ENCODE peak calls at places on chromosomes 11 and 22, in four cellular contexts. S is RWPE2, I is astrocyte, U is ovary. D is an unnamed sample. For H3K36me3, the result is how much of the 10 kb centered on the place peaks cover.

GRCh38 chr11:26268980-26269660 is 62.8 kb upstream of the ANO3 start:
- DNase-seq in S (no peak), I (no peak), U (no peak), D (no peak)

GRCh38 chr22:45508814-45509213 is 6.1 kb downstream of the FBLN1 start:
- DNase-seq in S (no peak), I (no peak), U (no peak), D (no peak)

GRCh38 chr11:69418576-69419296 is 62.7 kb upstream of the LINC01488 start:
- DNase-seq in S (peak), I (no peak), U (no peak), D (no peak)

GRCh38 chr11:68974421-68975194 is 6.2 kb downstream of the MRGPRD start:
- DNase-seq in S (no peak), I (no peak), U (no peak), D (no peak)

GRCh38 chr11:105903113-105903512 is 118.9 kb downstream of the MSANTD4 start:
- DNase-seq in S (no peak), I (peak), U (no peak), D (no peak)

GRCh38 chr22:41517172-41518047 is 26.9 kb downstream of the POLR3H start:
- DNase-seq in S (no peak), I (no peak), U (peak), D (no peak)

GRCh38 chr11:1052133-1053011 is 15.9 kb upstream of the MUC6 start:
- DNase-seq in S (peak), I (no peak), U (peak), D (no peak)

GRCh38 chr22:23581252-23581634 is 1.2 kb upstream of the IGLL1 start:
- DNase-seq in S (no peak), I (no peak), U (no peak), D (no peak)

GRCh38 chr22:40733919-40734318 is 54.6 kb downstream of the MCHR1 start:
- DNase-seq in S (no peak), I (no peak), U (no peak), D (no peak)

DNA sequence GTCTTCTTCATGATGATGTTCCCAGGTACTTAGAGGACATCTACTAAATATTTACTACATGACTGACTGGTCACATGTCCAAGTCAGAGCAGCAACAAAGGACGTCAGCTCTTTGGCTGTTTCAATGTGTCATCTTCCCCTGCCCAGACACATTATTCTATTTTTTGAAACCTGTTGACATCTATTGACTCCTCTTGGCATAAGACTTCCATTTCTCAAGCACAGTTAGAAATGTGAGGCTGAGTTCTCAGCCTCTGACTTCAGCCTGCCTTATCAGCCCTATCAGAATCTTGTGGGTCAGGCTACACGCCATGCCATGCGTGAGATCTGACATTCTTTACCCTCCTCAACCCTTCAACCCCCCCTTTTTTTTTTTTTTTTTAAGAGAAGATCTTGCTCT is 63.8 kb downstream of the SC5D start:
- DNase-seq in S (no peak), I (no peak), U (no peak), D (no peak)
- H3K4me3 ChIP-seq in S (no peak), I (no peak), U (no peak), D (no peak)

DNA sequence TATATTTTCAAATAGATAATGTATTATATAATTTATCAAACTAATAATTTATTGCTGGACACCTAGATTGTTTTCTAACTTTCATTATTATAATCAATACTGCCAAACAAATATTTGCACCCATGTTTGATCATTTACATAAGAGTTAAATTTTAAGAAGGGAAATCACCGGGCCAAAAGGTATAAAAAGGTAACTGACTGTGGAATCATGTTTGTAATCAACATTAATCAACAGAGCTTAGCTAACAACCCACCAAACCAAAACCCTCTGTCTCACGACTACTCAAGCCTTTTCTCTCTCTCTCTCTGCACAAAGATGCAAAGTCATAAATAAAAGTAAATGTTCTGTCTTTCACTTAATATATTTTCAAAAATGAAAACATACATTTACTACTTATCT is 14.8 kb downstream of the LPXN start:
- DNase-seq in S (no peak), I (no peak), U (no peak), D (no peak)
- H3K36me3 ChIP-seq in S (under half), I (under half), U (under half), D (under half)

DNA sequence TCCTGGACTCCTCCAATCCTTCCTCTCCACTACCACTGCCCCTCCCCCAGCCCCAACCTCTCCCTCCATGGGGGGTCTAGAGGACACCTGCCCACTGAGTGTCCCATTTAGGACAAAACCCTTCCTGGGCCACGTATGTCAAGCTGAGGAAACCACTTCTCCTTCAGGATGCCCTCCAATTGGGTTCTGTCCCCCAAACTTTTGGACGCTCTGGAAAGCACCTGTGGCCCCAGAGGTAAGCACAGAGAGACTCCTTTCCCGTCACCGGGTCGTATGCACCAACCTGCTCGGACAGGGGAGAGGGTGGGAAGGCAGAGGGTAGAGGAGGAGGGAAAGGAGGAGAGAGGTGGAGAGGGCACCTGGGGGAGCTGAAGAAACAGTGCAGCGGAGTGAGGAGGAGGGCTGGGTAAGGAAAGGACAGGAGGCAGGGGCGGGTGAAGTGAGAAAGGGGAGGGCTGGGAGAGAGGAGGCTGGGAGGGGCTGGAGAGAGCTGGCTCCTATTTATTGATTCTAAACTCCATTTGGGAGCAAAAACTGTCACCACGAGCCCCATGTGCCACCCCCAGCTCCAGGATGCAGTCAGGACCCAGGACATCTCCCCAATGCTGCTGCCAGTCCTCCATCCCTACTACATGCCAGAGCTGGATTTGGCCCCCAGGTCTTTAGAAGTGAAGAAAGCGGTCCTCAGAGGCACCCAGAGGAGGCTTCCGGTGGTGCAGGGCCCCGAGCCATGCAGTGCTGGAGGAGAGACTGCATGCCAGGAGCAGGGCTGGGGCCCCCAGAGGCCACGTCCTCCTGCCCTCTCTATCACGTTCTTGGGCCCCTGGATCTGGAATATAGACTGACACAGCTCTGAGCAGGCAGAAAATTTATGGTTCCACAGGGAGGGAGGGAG is 53.6 kb downstream of the SLC22A12 start:
- DNase-seq in S (no peak), I (no peak), U (no peak), D (no peak)
- TF ChIP-seq CTCF in S (no peak), I (no peak), U (no peak), D (no peak)

GRCh38 chr11:10606536-10607208 is 38.2 kb upstream of the LYVE1 start:
- DNase-seq in S (no peak), I (peak), U (no peak), D (no peak)
- H3K4me3 ChIP-seq in S (no peak), I (peak), U (no peak), D (no peak)

GRCh38 chr11:66066751-66067150 is 3.3 kb upstream of the PACS1 start:
- DNase-seq in S (no peak), I (no peak), U (no peak), D (no peak)
- H3K36me3 ChIP-seq in S (half or more), I (half or more), U (under half), D (under half)